ENCODE peak calls at places on chromosomes 4 and X, in four cellular contexts. Z is endodermal cell, T is progenitor cell of endocrine pancreas, U is choroid plexus epithelial cell. H is an unnamed sample.

GRCh38 chr4:7190668-7191545 is 1.4 kb upstream of the SORCS2 start:
- DNase-seq in Z (peak; percentile 35), T (no peak), U (no peak), H (no peak)

GRCh38 chr4:10108818-10109783 is 7.5 kb downstream of the WDR1 start:
- DNase-seq in Z (no peak), T (no peak), U (peak; percentile 52), H (no peak)

GRCh38 chrX:3232262-3232950 is 114.0 kb downstream of the MXRA5 start:
- DNase-seq in Z (no peak), T (no peak), U (peak; percentile 60), H (no peak)

GRCh38 chr4:152780267-152780811 is 585 bp downstream of the ARFIP1 start:
- DNase-seq in Z (no peak), T (no peak), U (peak; percentile 26), H (no peak)

GRCh38 chrX:40380649-40381488 is 199.9 kb upstream of the ATP6AP2 start:
- DNase-seq in Z (peak; percentile 31), T (no peak), U (no peak), H (no peak)

GRCh38 chr4:109827672-109828071 is at the start of gene RRH:
- DNase-seq in Z (no peak), T (no peak), U (no peak), H (no peak)

GRCh38 chr4:141102367-141102766 is 30.9 kb downstream of the RNF150 start:
- DNase-seq in Z (no peak), T (no peak), U (peak; percentile 74), H (no peak)

GRCh38 chr4:80058740-80059139 is 14.3 kb downstream of the ANTXR2 start:
- DNase-seq in Z (no peak), T (no peak), U (no peak), H (no peak)

GRCh38 chr4:112550728-112551127 is 34.7 kb upstream of the NEUROG2 start:
- DNase-seq in Z (no peak), T (no peak), U (peak; percentile 63), H (no peak)

GRCh38 chr4:139808381-139809206 is 143.0 kb downstream of the MGST2 start:
- DNase-seq in Z (no peak), T (no peak), U (no peak), H (no peak)

GRCh38 chr4:67746797-67747495 is 7.2 kb downstream of the GNRHR start:
- DNase-seq in Z (no peak), T (no peak), U (peak; percentile 63), H (no peak)

GRCh38 chr4:9924750-9925149 is 96.5 kb downstream of the SLC2A9 start:
- DNase-seq in Z (no peak), T (no peak), U (peak; percentile 32), H (no peak)

GRCh38 chrX:153642655-153643430 is 4.2 kb upstream of the DUSP9 start:
- DNase-seq in Z (peak; percentile 49), T (no peak), U (no peak), H (no peak)

GRCh38 chr4:97404876-97405523 is 738.3 kb downstream of the STPG2 start:
- DNase-seq in Z (no peak), T (no peak), U (no peak), H (no peak)

GRCh38 chrX:130402211-130402684 is 461 bp downstream of the RBMX2 start:
- DNase-seq in Z (no peak), T (no peak), U (no peak), H (no peak)

GRCh38 chr4:64846417-64846816 is 437.2 kb upstream of the TECRL start:
- DNase-seq in Z (no peak), T (no peak), U (no peak), H (no peak)

GRCh38 chrX:497201-497710 is 110.5 kb upstream of the PPP2R3B start:
- DNase-seq in Z (peak; percentile 48), T (no peak), U (no peak), H (no peak)

GRCh38 chr4:146113171-146113570 is 62.3 kb upstream of the LSM6 start:
- DNase-seq in Z (no peak), T (no peak), U (no peak), H (no peak)

GRCh38 chr4:118281611-118282442 is 71.0 kb downstream of the PRSS12 start:
- DNase-seq in Z (peak; percentile 71), T (no peak), U (peak; percentile 62), H (no peak)

GRCh38 chr4:135718019-135718418 is 1516.4 kb upstream of the PABPC4L start:
- DNase-seq in Z (no peak), T (no peak), U (peak; percentile 41), H (no peak)
- TF ChIP-seq CTCF in Z (peak; percentile 51), T (no peak), U (peak; percentile 37), H (peak; percentile 37)

GRCh38 chrX:18886344-18887161 is 97.4 kb downstream of the PHKA2 start:
- DNase-seq in Z (peak; percentile 83), T (no peak), U (peak; percentile 56), H (no peak)
- TF ChIP-seq CTCF in Z (peak; percentile 71), T (peak; percentile 53), U (peak; percentile 73), H (peak; percentile 31)

DNA sequence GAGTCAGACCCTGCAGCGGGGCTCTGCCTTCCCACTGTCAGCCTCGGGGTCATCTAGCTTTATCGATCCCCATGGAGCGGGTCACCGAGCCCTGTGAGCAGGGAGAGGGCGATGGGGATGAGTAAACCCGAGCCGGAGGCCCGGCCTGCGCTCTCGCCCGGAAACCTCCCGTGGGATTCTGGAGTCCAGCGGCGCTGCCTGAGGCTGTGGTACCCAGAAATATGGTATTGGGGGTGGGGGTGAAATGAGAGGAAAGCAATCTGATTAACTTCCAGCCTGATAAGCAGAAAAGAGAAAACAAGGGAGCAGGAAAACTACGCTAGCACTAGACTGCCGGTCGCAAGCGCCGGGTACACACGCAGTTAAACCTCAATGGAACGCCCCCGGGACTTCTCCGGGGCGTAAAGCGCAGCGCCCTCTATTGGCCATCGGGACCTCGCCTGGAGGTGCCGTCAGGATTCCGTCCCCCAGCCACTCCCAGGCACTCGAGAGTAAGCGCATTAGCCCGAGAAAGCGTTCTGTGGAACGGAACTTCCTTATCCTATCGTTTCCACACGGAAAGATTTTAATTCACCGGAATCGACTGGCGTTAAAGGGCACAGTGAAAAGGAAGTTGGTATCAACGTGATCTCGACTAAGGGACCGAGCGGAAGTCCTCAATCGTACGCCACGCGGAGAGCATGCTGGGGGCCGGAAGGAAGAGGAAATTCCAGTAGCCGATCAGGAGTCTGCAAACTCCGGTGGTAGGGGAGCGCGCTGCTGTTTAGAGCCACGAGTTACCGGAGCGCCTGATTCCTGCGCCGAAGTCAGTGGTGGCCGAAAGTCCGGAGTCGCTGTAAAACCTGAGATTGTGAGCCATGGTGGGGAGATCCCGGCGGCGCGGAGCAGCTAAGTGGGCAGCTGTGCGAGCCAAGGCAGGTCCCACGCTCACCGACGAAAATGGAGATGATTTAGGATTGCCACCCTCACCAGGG is at the start of gene UTP3:
- DNase-seq in Z (peak; percentile 98), T (peak; percentile 90), U (peak; percentile 99), H (peak; percentile 73)
- TF ChIP-seq CTCF in Z (peak; percentile 99), T (peak; percentile 99), U (peak; percentile 93), H (peak; percentile 94)

GRCh38 chr4:72993876-72994275 is 75.6 kb downstream of the COX18 start:
- DNase-seq in Z (no peak), T (no peak), U (no peak), H (no peak)

GRCh38 chr4:72984351-72984750 is 85.2 kb downstream of the COX18 start:
- DNase-seq in Z (no peak), T (no peak), U (no peak), H (no peak)

GRCh38 chr4:72991889-72992288 is 77.6 kb downstream of the COX18 start:
- DNase-seq in Z (no peak), T (no peak), U (no peak), H (no peak)

GRCh38 chr4:72983706-72984105 is 85.8 kb downstream of the COX18 start:
- DNase-seq in Z (no peak), T (no peak), U (no peak), H (no peak)

DNA sequence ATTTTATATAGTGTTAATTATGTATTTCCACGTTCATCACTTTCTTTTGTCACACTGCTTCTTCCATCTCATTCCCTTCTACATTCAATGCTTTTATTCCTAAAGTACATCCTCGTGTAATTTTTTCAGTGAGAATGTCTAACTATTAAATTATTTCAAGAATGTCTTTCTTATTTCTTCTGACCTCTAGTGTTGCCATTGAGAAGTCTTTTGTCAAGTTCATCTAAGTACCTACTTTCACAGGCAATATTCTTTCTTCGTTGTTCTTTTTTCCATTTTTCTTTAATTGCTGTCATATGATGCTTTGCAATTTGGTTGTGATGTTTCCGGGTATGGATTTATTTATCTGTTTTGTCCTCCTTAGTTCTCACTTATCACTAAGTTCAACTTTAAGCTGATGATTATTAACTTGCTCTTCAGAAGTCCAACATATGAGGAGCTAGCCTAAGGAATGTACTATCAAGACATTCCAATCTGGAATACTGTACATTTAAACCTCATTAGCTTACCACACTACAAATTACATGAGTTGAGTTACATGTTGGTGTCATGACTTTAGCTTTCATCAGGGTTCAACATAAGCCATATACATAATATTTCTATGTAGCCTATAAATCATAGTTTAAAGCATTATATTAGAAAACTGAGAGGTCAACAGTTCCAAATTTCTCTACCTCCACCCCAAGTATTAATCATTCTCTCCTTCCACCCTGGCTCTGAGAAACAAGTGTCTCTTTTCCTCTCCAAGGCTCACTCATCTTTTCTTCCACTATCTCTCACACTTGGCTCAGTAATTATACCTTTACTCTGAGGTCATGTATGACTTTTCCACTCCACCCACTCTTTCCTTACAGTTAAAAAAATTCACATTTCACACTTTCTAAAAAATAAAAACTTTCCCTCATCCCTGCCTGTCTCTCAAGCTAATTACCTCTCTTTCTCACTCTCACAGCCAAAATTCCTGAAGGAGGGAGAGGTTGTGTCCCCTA is 81.5 kb downstream of the COX18 start:
- DNase-seq in Z (no peak), T (no peak), U (peak; percentile 48), H (no peak)
- TF ChIP-seq CTCF in Z (no peak), T (no peak), U (peak; percentile 29), H (no peak)

DNA sequence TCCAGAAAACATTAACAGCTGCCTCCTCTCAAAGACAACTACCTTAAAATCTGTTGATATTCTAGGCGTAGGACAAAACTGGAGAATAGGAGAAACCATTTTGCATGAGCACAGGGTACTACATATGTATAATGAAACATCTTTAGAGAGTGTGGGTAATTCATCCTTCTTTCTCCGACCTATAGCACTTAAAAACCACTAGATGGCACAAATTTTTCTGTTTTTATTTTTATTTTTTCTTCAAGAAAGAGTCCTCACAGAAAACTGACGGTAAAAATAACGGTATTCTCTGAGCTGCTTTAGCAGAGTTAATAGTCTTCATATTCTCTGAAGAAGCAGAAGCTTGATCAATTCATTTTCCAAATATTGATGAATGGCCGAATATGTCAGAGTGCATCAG is 14.6 kb downstream of the SMIM31 start:
- DNase-seq in Z (no peak), T (no peak), U (peak; percentile 36), H (no peak)
- TF ChIP-seq CTCF in Z (peak; percentile 78), T (peak; percentile 56), U (peak; percentile 50), H (peak; percentile 30)

DNA sequence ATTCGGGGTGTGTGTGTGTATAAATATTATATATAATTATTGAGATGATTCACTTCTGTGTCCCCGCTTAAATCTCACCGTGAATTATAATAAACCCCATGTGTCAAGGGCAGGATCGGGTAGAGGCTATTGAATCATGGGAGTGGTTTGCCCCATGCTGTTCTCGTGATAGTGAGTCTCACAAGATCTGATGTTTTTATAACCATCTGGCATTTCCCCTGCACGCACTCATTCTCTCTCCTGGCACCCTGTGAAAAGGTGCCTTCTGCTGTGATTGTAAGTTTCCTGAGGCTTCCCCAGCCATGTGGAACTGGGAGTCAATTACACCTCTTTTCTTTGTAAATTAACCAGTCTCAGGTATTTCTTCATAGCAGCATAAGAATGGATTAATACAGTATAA is 851.4 kb upstream of the AGA start:
- DNase-seq in Z (no peak), T (no peak), U (no peak), H (no peak)
- TF ChIP-seq CTCF in Z (no peak), T (no peak), U (no peak), H (no peak)

GRCh38 chr4:143653031-143653430 is 47.4 kb downstream of the FREM3 start:
- DNase-seq in Z (no peak), T (no peak), U (peak; percentile 74), H (no peak)
- TF ChIP-seq CTCF in Z (no peak), T (no peak), U (no peak), H (no peak)